ENCODE peak calls at places on chromosomes 1 and 21, in five cellular contexts. D is glomerular endothelial cell, M is RCC 7860, Q is cardiac fibroblast, W is hippocampal formation. C is an unnamed sample.

GRCh38 chr1:17494114-17494729 is 45.3 kb upstream of the ARHGEF10L start:
- DNase-seq in D (no peak), M (peak; percentile 76), Q (peak; percentile 73), W (peak; percentile 14), C (peak; percentile 93)

GRCh38 chr1:212044851-212045250 is 9.3 kb downstream of the DTL start:
- DNase-seq in D (no peak), M (no peak), Q (no peak), W (no peak), C (no peak)

GRCh38 chr1:37763791-37764741 is 854 bp downstream of the EPHA10 start:
- DNase-seq in D (no peak), M (no peak), Q (peak; percentile 52), W (no peak), C (peak; percentile 20)

GRCh38 chr1:12080156-12080555 is 17.1 kb downstream of the TNFRSF8 start:
- DNase-seq in D (no peak), M (no peak), Q (no peak), W (no peak), C (no peak)

GRCh38 chr1:228009828-228010775 is 3.3 kb downstream of the WNT3A start:
- DNase-seq in D (no peak), M (no peak), Q (no peak), W (no peak), C (no peak)

GRCh38 chr1:212477680-212478466 is 45.2 kb downstream of the NENF start:
- DNase-seq in D (no peak), M (no peak), Q (no peak), W (no peak), C (no peak)

GRCh38 chr1:35442737-35443136 is 114.5 kb downstream of the KIAA0319L start:
- DNase-seq in D (no peak), M (no peak), Q (no peak), W (no peak), C (no peak)

GRCh38 chr1:21762022-21762404 is 20.9 kb downstream of the USP48 start:
- DNase-seq in D (no peak), M (no peak), Q (no peak), W (no peak), C (no peak)

GRCh38 chr1:46380508-46380907 is 13.6 kb upstream of the FAAH start:
- DNase-seq in D (no peak), M (no peak), Q (no peak), W (no peak), C (no peak)

GRCh38 chr1:109080441-109081082 is 4.8 kb upstream of the TAF13 start:
- DNase-seq in D (no peak), M (no peak), Q (no peak), W (no peak), C (no peak)

GRCh38 chr1:246301553-246302250 is 205.4 kb downstream of the SMYD3 start:
- DNase-seq in D (no peak), M (no peak), Q (peak; percentile 12), W (no peak), C (no peak)

GRCh38 chr21:31236528-31236927 is 107.5 kb downstream of the TIAM1 start:
- DNase-seq in D (no peak), M (no peak), Q (no peak), W (no peak), C (peak; percentile 34)

GRCh38 chr1:38274974-38275373 is 228.4 kb upstream of the POU3F1 start:
- DNase-seq in D (no peak), M (no peak), Q (peak; percentile 46), W (no peak), C (no peak)

GRCh38 chr1:91655912-91656449 is 155.3 kb downstream of the CDC7 start:
- DNase-seq in D (no peak), M (no peak), Q (no peak), W (no peak), C (no peak)

GRCh38 chr1:39898146-39898545 is 3.6 kb downstream of the MYCL start:
- DNase-seq in D (no peak), M (no peak), Q (no peak), W (no peak), C (no peak)

GRCh38 chr1:47411441-47411840 is 4.6 kb upstream of the FOXE3 start:
- DNase-seq in D (no peak), M (peak; percentile 29), Q (no peak), W (no peak), C (peak; percentile 52)

GRCh38 chr1:222749927-222750326 is 12.9 kb downstream of the FAM177B start:
- DNase-seq in D (no peak), M (no peak), Q (no peak), W (no peak), C (no peak)

GRCh38 chr1:19435181-19435580 is 50.2 kb downstream of the CAPZB start:
- DNase-seq in D (no peak), M (no peak), Q (peak; percentile 94), W (no peak), C (peak; percentile 47)

GRCh38 chr1:60911980-60912692 is 170.2 kb upstream of the NFIA start:
- DNase-seq in D (peak; percentile 31), M (no peak), Q (no peak), W (no peak), C (no peak)

GRCh38 chr1:181033128-181033798 is 520 bp upstream of the MR1 start:
- DNase-seq in D (no peak), M (no peak), Q (peak; percentile 60), W (peak; percentile 33), C (no peak)

GRCh38 chr1:185998391-185998790 is 264.2 kb downstream of the HMCN1 start:
- DNase-seq in D (no peak), M (no peak), Q (no peak), W (no peak), C (no peak)

GRCh38 chr1:228697209-228698016 is 37.9 kb upstream of the RHOU start:
- DNase-seq in D (no peak), M (no peak), Q (peak; percentile 96), W (no peak), C (peak; percentile 57)

GRCh38 chr1:202014915-202015676 is 4.7 kb downstream of the ELF3 start:
- DNase-seq in D (no peak), M (no peak), Q (no peak), W (no peak), C (no peak)

GRCh38 chr1:109530457-109531204 is 9.0 kb upstream of the GPR61 start:
- DNase-seq in D (no peak), M (no peak), Q (no peak), W (peak; percentile 37), C (no peak)

GRCh38 chr1:240169188-240169587 is 77.5 kb downstream of the FMN2 start:
- DNase-seq in D (no peak), M (no peak), Q (no peak), W (no peak), C (no peak)

GRCh38 chr21:35696644-35697043 is 363.7 kb downstream of the SETD4 start:
- DNase-seq in D (no peak), M (no peak), Q (no peak), W (no peak), C (no peak)

GRCh38 chr1:21351898-21352297 is 61.6 kb upstream of the ECE1 start:
- DNase-seq in D (no peak), M (no peak), Q (no peak), W (no peak), C (no peak)

GRCh38 chr1:16015960-16016901 is 1.6 kb downstream of the HSPB7 start:
- DNase-seq in D (no peak), M (no peak), Q (no peak), W (no peak), C (no peak)

GRCh38 chr1:21939650-21940374 is 2.7 kb upstream of the HSPG2 start:
- DNase-seq in D (peak; percentile 94), M (peak; percentile 97), Q (peak; percentile 95), W (peak; percentile 46), C (peak; percentile 96)

GRCh38 chr1:20496241-20496661 is 10.2 kb upstream of the CAMK2N1 start:
- DNase-seq in D (no peak), M (peak; percentile 89), Q (peak; percentile 15), W (no peak), C (peak; percentile 70)

GRCh38 chr1:59241909-59242308 is 55.0 kb upstream of the FGGY start:
- DNase-seq in D (no peak), M (no peak), Q (no peak), W (no peak), C (no peak)